ENCODE peak calls at places on chromosomes 2 and 18, in nine cellular contexts. One of them, this sample, is unnamed.

GRCh38 chr2:20438334-20439192 is 8.3 kb upstream of the RHOB start:
- DNase-seq in endothelial cell: no peak
- DNase-seq in choroid plexus epithelial cell: peak
- DNase-seq in WTC11: no peak
- DNase-seq in BE2C: no peak
- DNase-seq in H9: no peak
- DNase-seq in AG10803: peak
- DNase-seq in foreskin keratinocyte: peak
- DNase-seq in coronary artery: peak
- DNase-seq in this sample: no peak

GRCh38 chr2:152716805-152717241 is 438 bp downstream of the PRPF40A start:
- DNase-seq in AG10803: peak
- DNase-seq in WTC11: peak
- DNase-seq in coronary artery: no peak
- DNase-seq in BE2C: peak
- DNase-seq in foreskin keratinocyte: no peak
- DNase-seq in choroid plexus epithelial cell: peak
- DNase-seq in H9: no peak
- DNase-seq in endothelial cell: peak
- DNase-seq in this sample: peak

GRCh38 chr18:58780045-58780444 is 84.6 kb upstream of the ZNF532 start:
- DNase-seq in foreskin keratinocyte: no peak
- DNase-seq in WTC11: no peak
- DNase-seq in choroid plexus epithelial cell: no peak
- DNase-seq in H9: no peak
- DNase-seq in coronary artery: no peak
- DNase-seq in endothelial cell: no peak
- DNase-seq in AG10803: no peak
- DNase-seq in BE2C: no peak
- DNase-seq in this sample: no peak

GRCh38 chr2:232343816-232344215 is 34.7 kb upstream of the ALPP start:
- DNase-seq in H9: no peak
- DNase-seq in BE2C: no peak
- DNase-seq in coronary artery: no peak
- DNase-seq in endothelial cell: no peak
- DNase-seq in WTC11: peak
- DNase-seq in foreskin keratinocyte: no peak
- DNase-seq in AG10803: no peak
- DNase-seq in choroid plexus epithelial cell: no peak
- DNase-seq in this sample: no peak

GRCh38 chr2:108974674-108975073 is 14.3 kb downstream of the EDAR start:
- DNase-seq in BE2C: no peak
- DNase-seq in coronary artery: no peak
- DNase-seq in choroid plexus epithelial cell: no peak
- DNase-seq in WTC11: no peak
- DNase-seq in AG10803: no peak
- DNase-seq in endothelial cell: no peak
- DNase-seq in H9: no peak
- DNase-seq in foreskin keratinocyte: no peak
- DNase-seq in this sample: no peak

GRCh38 chr2:215680605-215681598 is 245.0 kb upstream of the FN1 start:
- DNase-seq in foreskin keratinocyte: peak
- DNase-seq in endothelial cell: no peak
- DNase-seq in AG10803: peak
- DNase-seq in coronary artery: no peak
- DNase-seq in WTC11: no peak
- DNase-seq in H9: no peak
- DNase-seq in choroid plexus epithelial cell: peak
- DNase-seq in BE2C: no peak
- DNase-seq in this sample: no peak

GRCh38 chr2:148990968-148991367 is 47.5 kb upstream of the LYPD6B start:
- DNase-seq in WTC11: no peak
- DNase-seq in choroid plexus epithelial cell: no peak
- DNase-seq in H9: no peak
- DNase-seq in coronary artery: no peak
- DNase-seq in AG10803: no peak
- DNase-seq in endothelial cell: no peak
- DNase-seq in BE2C: peak
- DNase-seq in foreskin keratinocyte: no peak
- DNase-seq in this sample: no peak

GRCh38 chr2:7681852-7682461 is 764.7 kb downstream of the RNF144A start:
- DNase-seq in choroid plexus epithelial cell: no peak
- DNase-seq in endothelial cell: no peak
- DNase-seq in BE2C: no peak
- DNase-seq in WTC11: no peak
- DNase-seq in coronary artery: no peak
- DNase-seq in AG10803: no peak
- DNase-seq in foreskin keratinocyte: no peak
- DNase-seq in H9: no peak
- DNase-seq in this sample: no peak

GRCh38 chr2:200662727-200663126 is 76.9 kb downstream of the AOX1 start:
- DNase-seq in foreskin keratinocyte: peak
- DNase-seq in BE2C: no peak
- DNase-seq in coronary artery: no peak
- DNase-seq in endothelial cell: no peak
- DNase-seq in AG10803: peak
- DNase-seq in H9: no peak
- DNase-seq in choroid plexus epithelial cell: peak
- DNase-seq in WTC11: no peak
- DNase-seq in this sample: no peak

GRCh38 chr2:58788402-58788801 is 547.3 kb upstream of the FANCL start:
- DNase-seq in WTC11: no peak
- DNase-seq in H9: no peak
- DNase-seq in foreskin keratinocyte: peak
- DNase-seq in AG10803: no peak
- DNase-seq in choroid plexus epithelial cell: no peak
- DNase-seq in coronary artery: no peak
- DNase-seq in endothelial cell: no peak
- DNase-seq in BE2C: no peak
- DNase-seq in this sample: no peak

GRCh38 chr2:154882725-154883124 is 184.2 kb downstream of the KCNJ3 start:
- DNase-seq in coronary artery: no peak
- DNase-seq in H9: no peak
- DNase-seq in foreskin keratinocyte: no peak
- DNase-seq in BE2C: no peak
- DNase-seq in endothelial cell: no peak
- DNase-seq in WTC11: no peak
- DNase-seq in choroid plexus epithelial cell: no peak
- DNase-seq in AG10803: no peak
- DNase-seq in this sample: no peak

GRCh38 chr2:55601849-55602248 is 15.6 kb downstream of the PPP4R3B start:
- DNase-seq in AG10803: no peak
- DNase-seq in choroid plexus epithelial cell: no peak
- DNase-seq in coronary artery: no peak
- DNase-seq in BE2C: no peak
- DNase-seq in H9: no peak
- DNase-seq in foreskin keratinocyte: no peak
- DNase-seq in endothelial cell: no peak
- DNase-seq in WTC11: no peak
- DNase-seq in this sample: no peak

GRCh38 chr2:53452957-53453748 is 314.5 kb upstream of the CHAC2 start:
- DNase-seq in choroid plexus epithelial cell: no peak
- DNase-seq in foreskin keratinocyte: no peak
- DNase-seq in endothelial cell: no peak
- DNase-seq in H9: no peak
- DNase-seq in AG10803: no peak
- DNase-seq in BE2C: no peak
- DNase-seq in coronary artery: no peak
- DNase-seq in WTC11: no peak
- DNase-seq in this sample: peak

GRCh38 chr2:176398783-176399182 is 129.5 kb downstream of the MTX2 start:
- DNase-seq in foreskin keratinocyte: no peak
- DNase-seq in coronary artery: no peak
- DNase-seq in choroid plexus epithelial cell: peak
- DNase-seq in endothelial cell: no peak
- DNase-seq in AG10803: peak
- DNase-seq in WTC11: no peak
- DNase-seq in H9: no peak
- DNase-seq in BE2C: no peak
- DNase-seq in this sample: no peak

DNA sequence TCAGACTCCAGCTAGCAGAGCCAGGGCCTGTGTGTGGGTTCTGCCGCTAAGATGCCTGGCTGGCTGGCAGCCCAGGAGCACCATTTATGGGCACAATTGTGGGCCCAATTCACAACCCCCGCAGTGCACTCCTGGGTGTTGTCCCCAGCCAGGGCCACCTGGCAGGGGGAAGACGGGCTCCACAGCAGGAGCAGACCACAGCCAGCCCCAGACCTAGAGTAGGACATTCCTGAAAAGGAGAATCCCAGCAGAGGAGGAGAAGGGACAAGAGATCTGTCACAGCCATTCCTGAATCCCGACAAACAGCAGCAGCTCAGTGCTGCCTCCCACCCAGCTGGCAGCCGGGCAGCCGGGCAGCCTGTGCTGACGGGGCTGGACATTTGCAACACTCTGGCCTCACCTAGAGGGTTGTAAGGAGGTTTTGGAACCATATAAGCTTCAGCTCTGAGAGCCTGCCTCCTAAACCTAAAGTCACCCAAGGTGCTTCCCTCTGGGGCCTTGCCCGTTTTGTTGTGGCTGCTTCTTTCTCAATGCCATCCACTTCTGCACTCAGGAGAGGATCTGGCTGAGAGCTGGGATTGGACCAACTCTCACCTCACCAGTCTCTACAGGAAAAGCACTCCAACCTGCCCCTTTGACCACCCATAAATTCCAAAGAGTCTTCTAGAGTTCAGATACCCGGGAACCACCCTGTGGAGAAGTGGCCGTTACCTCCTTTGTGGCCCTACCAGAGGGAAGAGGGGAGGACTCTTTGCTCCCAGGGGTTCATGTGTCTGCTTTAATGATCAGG is 4.1 kb upstream of the TMEM177 start:
- DNase-seq in foreskin keratinocyte: no peak
- DNase-seq in coronary artery: peak
- DNase-seq in choroid plexus epithelial cell: no peak
- DNase-seq in endothelial cell: no peak
- DNase-seq in BE2C: no peak
- DNase-seq in WTC11: no peak
- DNase-seq in H9: no peak
- DNase-seq in AG10803: no peak
- DNase-seq in this sample: no peak
- TF ChIP-seq CTCF in foreskin keratinocyte: no peak
- TF ChIP-seq CTCF in coronary artery: no peak
- TF ChIP-seq CTCF in choroid plexus epithelial cell: peak
- TF ChIP-seq CTCF in endothelial cell: no peak
- TF ChIP-seq CTCF in BE2C: no peak
- TF ChIP-seq CTCF in WTC11: no peak
- TF ChIP-seq CTCF in H9: peak
- TF ChIP-seq CTCF in AG10803: no peak
- TF ChIP-seq CTCF in this sample: no peak

DNA sequence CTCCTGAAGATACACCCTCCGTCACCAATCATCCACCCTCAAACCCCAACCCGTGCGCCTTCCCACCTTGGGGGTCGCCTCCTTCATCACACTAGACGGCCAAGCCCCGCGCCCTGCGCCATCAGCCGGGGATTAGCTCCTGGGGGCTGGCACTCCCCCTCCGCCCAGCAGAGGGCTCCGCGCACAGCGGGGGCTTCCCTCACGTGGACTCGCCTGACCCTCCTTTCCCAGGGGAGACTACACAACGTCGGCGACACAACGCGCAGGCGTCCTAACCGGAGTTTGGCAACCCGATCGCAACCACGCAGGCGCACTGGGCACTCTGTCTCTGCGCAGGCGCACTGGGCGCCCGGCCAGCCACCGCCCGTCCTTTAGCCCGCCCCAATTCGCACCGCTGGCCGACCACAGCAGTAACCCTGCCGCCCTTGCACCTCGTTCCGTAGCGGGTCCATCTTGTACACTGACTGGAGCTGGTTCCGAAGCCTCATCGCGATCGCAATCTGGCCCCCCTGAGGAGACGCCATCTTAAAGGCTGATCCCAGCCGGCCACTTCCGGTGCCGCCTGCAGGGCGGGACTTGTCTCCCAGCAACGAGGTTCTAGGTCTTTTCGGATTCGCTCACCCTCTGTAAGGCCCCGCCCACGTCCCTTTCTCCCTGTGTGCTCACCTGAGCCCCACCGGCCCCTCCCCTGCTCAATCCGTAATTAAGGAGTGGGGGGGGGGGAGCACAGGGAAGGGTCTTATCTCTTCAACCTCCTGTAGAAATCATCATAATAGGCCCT is at the start of gene PCGF1:
- DNase-seq in H9: peak
- DNase-seq in choroid plexus epithelial cell: peak
- DNase-seq in AG10803: peak
- DNase-seq in foreskin keratinocyte: peak
- DNase-seq in coronary artery: peak
- DNase-seq in WTC11: peak
- DNase-seq in BE2C: peak
- DNase-seq in endothelial cell: peak
- DNase-seq in this sample: peak
- TF ChIP-seq CTCF in H9: peak
- TF ChIP-seq CTCF in choroid plexus epithelial cell: peak
- TF ChIP-seq CTCF in AG10803: peak
- TF ChIP-seq CTCF in foreskin keratinocyte: peak
- TF ChIP-seq CTCF in coronary artery: no peak
- TF ChIP-seq CTCF in WTC11: no peak
- TF ChIP-seq CTCF in BE2C: peak
- TF ChIP-seq CTCF in endothelial cell: peak
- TF ChIP-seq CTCF in this sample: peak

GRCh38 chr2:863732-864450 is 86.8 kb upstream of the SNTG2 start:
- DNase-seq in WTC11: no peak
- DNase-seq in foreskin keratinocyte: no peak
- DNase-seq in endothelial cell: no peak
- DNase-seq in H9: peak
- DNase-seq in coronary artery: peak
- DNase-seq in BE2C: no peak
- DNase-seq in AG10803: no peak
- DNase-seq in choroid plexus epithelial cell: no peak
- DNase-seq in this sample: no peak
- TF ChIP-seq CTCF in WTC11: no peak
- TF ChIP-seq CTCF in foreskin keratinocyte: no peak
- TF ChIP-seq CTCF in endothelial cell: no peak
- TF ChIP-seq CTCF in H9: no peak
- TF ChIP-seq CTCF in coronary artery: no peak
- TF ChIP-seq CTCF in BE2C: no peak
- TF ChIP-seq CTCF in AG10803: no peak
- TF ChIP-seq CTCF in choroid plexus epithelial cell: no peak
- TF ChIP-seq CTCF in this sample: no peak

DNA sequence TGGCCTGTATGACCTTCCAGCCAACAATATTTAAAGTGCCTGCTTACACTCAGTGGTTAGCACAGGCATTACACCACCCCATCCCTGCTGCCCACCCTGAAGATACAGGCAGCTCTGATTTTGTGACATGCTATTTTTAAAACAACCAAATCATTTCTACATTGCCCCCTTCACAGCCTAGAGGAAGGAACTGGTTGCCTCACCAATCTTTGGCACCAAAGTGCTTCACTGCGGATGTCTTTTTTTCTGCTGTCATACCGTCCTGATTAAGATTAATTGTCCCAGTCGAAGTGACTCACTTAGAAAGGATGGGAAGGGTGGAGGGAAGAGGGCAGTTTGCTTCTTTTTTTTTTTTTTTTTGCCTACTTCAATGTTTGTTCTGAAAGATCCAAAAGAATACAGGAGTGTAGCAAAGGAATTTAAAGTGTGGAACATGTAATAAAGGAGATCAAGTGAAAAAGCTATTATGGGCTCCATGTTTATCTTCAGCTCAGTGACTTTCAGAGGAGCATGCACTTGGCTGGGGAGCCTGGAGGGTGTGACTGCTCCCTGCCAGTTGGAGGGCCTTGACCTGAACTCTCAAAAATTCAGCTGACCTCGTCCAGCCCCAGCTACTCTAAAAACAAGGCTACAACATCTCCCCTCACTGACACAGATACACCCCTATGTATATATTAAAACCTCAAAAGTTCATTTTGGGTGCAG is 501.1 kb upstream of the TNP1 start:
- DNase-seq in choroid plexus epithelial cell: no peak
- DNase-seq in foreskin keratinocyte: peak
- DNase-seq in endothelial cell: no peak
- DNase-seq in H9: no peak
- DNase-seq in BE2C: peak
- DNase-seq in AG10803: peak
- DNase-seq in coronary artery: no peak
- DNase-seq in WTC11: no peak
- DNase-seq in this sample: peak
- TF ChIP-seq CTCF in choroid plexus epithelial cell: no peak
- TF ChIP-seq CTCF in foreskin keratinocyte: no peak
- TF ChIP-seq CTCF in endothelial cell: no peak
- TF ChIP-seq CTCF in H9: no peak
- TF ChIP-seq CTCF in BE2C: no peak
- TF ChIP-seq CTCF in AG10803: peak
- TF ChIP-seq CTCF in coronary artery: no peak
- TF ChIP-seq CTCF in WTC11: no peak
- TF ChIP-seq CTCF in this sample: no peak